ENCODE peak calls at places on chromosomes 7 and 10, in eight cellular contexts. One of them, this sample, is unnamed.

GRCh38 chr10:43233601-43234430 is 33.0 kb downstream of the RASGEF1A start:
- DNase-seq in SK-MEL-5: no peak
- DNase-seq in SW480: no peak
- DNase-seq in AG08396: no peak
- DNase-seq in substantia nigra: no peak
- DNase-seq in activated T-helper 1 cell treated with anti-CD3 and anti-CD28 coated beads, Interleukin-2, amount 50 U/mL, for 16 hours: no peak
- DNase-seq in thoracic aorta: no peak
- DNase-seq in NCI-H1092 treated with DMSO at 0.1 percent for 48 hours: no peak
- DNase-seq in this sample: peak

GRCh38 chr10:25933653-25934608 is at the start of gene MYO3A:
- DNase-seq in NCI-H1092 treated with DMSO at 0.1 percent for 48 hours: peak
- DNase-seq in activated T-helper 1 cell treated with anti-CD3 and anti-CD28 coated beads, Interleukin-2, amount 50 U/mL, for 16 hours: no peak
- DNase-seq in thoracic aorta: no peak
- DNase-seq in SK-MEL-5: no peak
- DNase-seq in AG08396: no peak
- DNase-seq in substantia nigra: no peak
- DNase-seq in SW480: no peak
- DNase-seq in this sample: no peak

GRCh38 chr7:116616555-116617059 is 55.4 kb upstream of the MET start:
- DNase-seq in NCI-H1092 treated with DMSO at 0.1 percent for 48 hours: no peak
- DNase-seq in SW480: peak
- DNase-seq in activated T-helper 1 cell treated with anti-CD3 and anti-CD28 coated beads, Interleukin-2, amount 50 U/mL, for 16 hours: no peak
- DNase-seq in thoracic aorta: no peak
- DNase-seq in SK-MEL-5: peak
- DNase-seq in AG08396: no peak
- DNase-seq in substantia nigra: no peak
- DNase-seq in this sample: no peak

GRCh38 chr10:102581401-102581800 is 62.9 kb upstream of the TRIM8 start:
- DNase-seq in SW480: no peak
- DNase-seq in AG08396: no peak
- DNase-seq in thoracic aorta: no peak
- DNase-seq in activated T-helper 1 cell treated with anti-CD3 and anti-CD28 coated beads, Interleukin-2, amount 50 U/mL, for 16 hours: no peak
- DNase-seq in NCI-H1092 treated with DMSO at 0.1 percent for 48 hours: no peak
- DNase-seq in SK-MEL-5: no peak
- DNase-seq in substantia nigra: no peak
- DNase-seq in this sample: no peak

GRCh38 chr7:32070406-32071360 is at the start of gene PDE1C:
- DNase-seq in SK-MEL-5: no peak
- DNase-seq in SW480: no peak
- DNase-seq in NCI-H1092 treated with DMSO at 0.1 percent for 48 hours: peak
- DNase-seq in thoracic aorta: no peak
- DNase-seq in activated T-helper 1 cell treated with anti-CD3 and anti-CD28 coated beads, Interleukin-2, amount 50 U/mL, for 16 hours: no peak
- DNase-seq in substantia nigra: peak
- DNase-seq in AG08396: peak
- DNase-seq in this sample: peak

GRCh38 chr10:71999360-72000072 is 35.3 kb downstream of the CHST3 start:
- DNase-seq in SK-MEL-5: no peak
- DNase-seq in substantia nigra: peak
- DNase-seq in activated T-helper 1 cell treated with anti-CD3 and anti-CD28 coated beads, Interleukin-2, amount 50 U/mL, for 16 hours: no peak
- DNase-seq in AG08396: peak
- DNase-seq in NCI-H1092 treated with DMSO at 0.1 percent for 48 hours: peak
- DNase-seq in thoracic aorta: no peak
- DNase-seq in SW480: no peak
- DNase-seq in this sample: peak

GRCh38 chr7:121547341-121548092 is 151.4 kb upstream of the FAM3C start:
- DNase-seq in SK-MEL-5: peak
- DNase-seq in AG08396: peak
- DNase-seq in NCI-H1092 treated with DMSO at 0.1 percent for 48 hours: peak
- DNase-seq in activated T-helper 1 cell treated with anti-CD3 and anti-CD28 coated beads, Interleukin-2, amount 50 U/mL, for 16 hours: no peak
- DNase-seq in thoracic aorta: no peak
- DNase-seq in substantia nigra: no peak
- DNase-seq in SW480: peak
- DNase-seq in this sample: peak

GRCh38 chr7:142854505-142855400 is at the start of gene EPHB6:
- DNase-seq in SK-MEL-5: peak
- DNase-seq in activated T-helper 1 cell treated with anti-CD3 and anti-CD28 coated beads, Interleukin-2, amount 50 U/mL, for 16 hours: peak
- DNase-seq in NCI-H1092 treated with DMSO at 0.1 percent for 48 hours: no peak
- DNase-seq in SW480: peak
- DNase-seq in substantia nigra: peak
- DNase-seq in thoracic aorta: no peak
- DNase-seq in AG08396: peak
- DNase-seq in this sample: peak

GRCh38 chr7:30914611-30915601 is 3.3 kb downstream of the AQP1 start:
- DNase-seq in activated T-helper 1 cell treated with anti-CD3 and anti-CD28 coated beads, Interleukin-2, amount 50 U/mL, for 16 hours: no peak
- DNase-seq in NCI-H1092 treated with DMSO at 0.1 percent for 48 hours: no peak
- DNase-seq in substantia nigra: no peak
- DNase-seq in SK-MEL-5: no peak
- DNase-seq in thoracic aorta: peak
- DNase-seq in SW480: peak
- DNase-seq in AG08396: peak
- DNase-seq in this sample: peak

GRCh38 chr10:52517017-52517416 is 202.9 kb downstream of the DKK1 start:
- DNase-seq in substantia nigra: no peak
- DNase-seq in AG08396: no peak
- DNase-seq in SK-MEL-5: no peak
- DNase-seq in thoracic aorta: no peak
- DNase-seq in activated T-helper 1 cell treated with anti-CD3 and anti-CD28 coated beads, Interleukin-2, amount 50 U/mL, for 16 hours: no peak
- DNase-seq in NCI-H1092 treated with DMSO at 0.1 percent for 48 hours: no peak
- DNase-seq in SW480: no peak
- DNase-seq in this sample: no peak

GRCh38 chr10:97321807-97322195 is 2.7 kb downstream of the FRAT1 start:
- DNase-seq in activated T-helper 1 cell treated with anti-CD3 and anti-CD28 coated beads, Interleukin-2, amount 50 U/mL, for 16 hours: no peak
- DNase-seq in substantia nigra: no peak
- DNase-seq in SK-MEL-5: no peak
- DNase-seq in AG08396: no peak
- DNase-seq in NCI-H1092 treated with DMSO at 0.1 percent for 48 hours: peak
- DNase-seq in thoracic aorta: no peak
- DNase-seq in SW480: no peak
- DNase-seq in this sample: no peak

GRCh38 chr7:106534271-106534846 is 126.6 kb downstream of the CCDC71L start:
- DNase-seq in substantia nigra: no peak
- DNase-seq in SK-MEL-5: no peak
- DNase-seq in activated T-helper 1 cell treated with anti-CD3 and anti-CD28 coated beads, Interleukin-2, amount 50 U/mL, for 16 hours: no peak
- DNase-seq in AG08396: no peak
- DNase-seq in SW480: no peak
- DNase-seq in NCI-H1092 treated with DMSO at 0.1 percent for 48 hours: no peak
- DNase-seq in thoracic aorta: no peak
- DNase-seq in this sample: no peak

GRCh38 chr7:46243406-46243805 is 322.3 kb upstream of the IGFBP3 start:
- DNase-seq in NCI-H1092 treated with DMSO at 0.1 percent for 48 hours: no peak
- DNase-seq in activated T-helper 1 cell treated with anti-CD3 and anti-CD28 coated beads, Interleukin-2, amount 50 U/mL, for 16 hours: no peak
- DNase-seq in SK-MEL-5: no peak
- DNase-seq in SW480: no peak
- DNase-seq in AG08396: no peak
- DNase-seq in thoracic aorta: no peak
- DNase-seq in substantia nigra: no peak
- DNase-seq in this sample: no peak

GRCh38 chr10:17144757-17145156 is 15.1 kb upstream of the CUBN start:
- DNase-seq in activated T-helper 1 cell treated with anti-CD3 and anti-CD28 coated beads, Interleukin-2, amount 50 U/mL, for 16 hours: peak
- DNase-seq in SW480: no peak
- DNase-seq in thoracic aorta: no peak
- DNase-seq in NCI-H1092 treated with DMSO at 0.1 percent for 48 hours: no peak
- DNase-seq in AG08396: no peak
- DNase-seq in SK-MEL-5: no peak
- DNase-seq in substantia nigra: no peak
- DNase-seq in this sample: no peak

GRCh38 chr7:23108995-23109394 is 3.4 kb downstream of the KLHL7 start:
- DNase-seq in AG08396: no peak
- DNase-seq in activated T-helper 1 cell treated with anti-CD3 and anti-CD28 coated beads, Interleukin-2, amount 50 U/mL, for 16 hours: no peak
- DNase-seq in SK-MEL-5: no peak
- DNase-seq in substantia nigra: no peak
- DNase-seq in NCI-H1092 treated with DMSO at 0.1 percent for 48 hours: no peak
- DNase-seq in thoracic aorta: no peak
- DNase-seq in SW480: no peak
- DNase-seq in this sample: no peak

GRCh38 chr7:151756076-151756731 is 120.7 kb downstream of the PRKAG2 start:
- DNase-seq in SW480: peak
- DNase-seq in thoracic aorta: no peak
- DNase-seq in activated T-helper 1 cell treated with anti-CD3 and anti-CD28 coated beads, Interleukin-2, amount 50 U/mL, for 16 hours: peak
- DNase-seq in substantia nigra: no peak
- DNase-seq in NCI-H1092 treated with DMSO at 0.1 percent for 48 hours: no peak
- DNase-seq in AG08396: peak
- DNase-seq in SK-MEL-5: no peak
- DNase-seq in this sample: peak

GRCh38 chr10:49287689-49288340 is 11.2 kb upstream of the C10orf71 start:
- DNase-seq in thoracic aorta: no peak
- DNase-seq in substantia nigra: no peak
- DNase-seq in AG08396: no peak
- DNase-seq in SW480: no peak
- DNase-seq in activated T-helper 1 cell treated with anti-CD3 and anti-CD28 coated beads, Interleukin-2, amount 50 U/mL, for 16 hours: no peak
- DNase-seq in NCI-H1092 treated with DMSO at 0.1 percent for 48 hours: no peak
- DNase-seq in SK-MEL-5: no peak
- DNase-seq in this sample: no peak

GRCh38 chr10:49005270-49005669 is 65.6 kb upstream of the LRRC18 start:
- DNase-seq in NCI-H1092 treated with DMSO at 0.1 percent for 48 hours: no peak
- DNase-seq in SK-MEL-5: no peak
- DNase-seq in substantia nigra: no peak
- DNase-seq in SW480: no peak
- DNase-seq in AG08396: no peak
- DNase-seq in thoracic aorta: no peak
- DNase-seq in activated T-helper 1 cell treated with anti-CD3 and anti-CD28 coated beads, Interleukin-2, amount 50 U/mL, for 16 hours: no peak
- DNase-seq in this sample: no peak

GRCh38 chr7:29146082-29146706 is at the start of gene CPVL:
- DNase-seq in activated T-helper 1 cell treated with anti-CD3 and anti-CD28 coated beads, Interleukin-2, amount 50 U/mL, for 16 hours: no peak
- DNase-seq in NCI-H1092 treated with DMSO at 0.1 percent for 48 hours: peak
- DNase-seq in SK-MEL-5: peak
- DNase-seq in thoracic aorta: no peak
- DNase-seq in AG08396: no peak
- DNase-seq in SW480: peak
- DNase-seq in substantia nigra: peak
- DNase-seq in this sample: no peak

GRCh38 chr7:101911800-101912705 is 94.6 kb downstream of the CUX1 start:
- DNase-seq in NCI-H1092 treated with DMSO at 0.1 percent for 48 hours: no peak
- DNase-seq in SK-MEL-5: no peak
- DNase-seq in substantia nigra: no peak
- DNase-seq in SW480: no peak
- DNase-seq in activated T-helper 1 cell treated with anti-CD3 and anti-CD28 coated beads, Interleukin-2, amount 50 U/mL, for 16 hours: no peak
- DNase-seq in thoracic aorta: no peak
- DNase-seq in AG08396: peak
- DNase-seq in this sample: no peak

GRCh38 chr10:114290038-114290437 is 51.0 kb downstream of the VWA2 start:
- DNase-seq in activated T-helper 1 cell treated with anti-CD3 and anti-CD28 coated beads, Interleukin-2, amount 50 U/mL, for 16 hours: no peak
- DNase-seq in SW480: no peak
- DNase-seq in AG08396: no peak
- DNase-seq in NCI-H1092 treated with DMSO at 0.1 percent for 48 hours: no peak
- DNase-seq in SK-MEL-5: no peak
- DNase-seq in thoracic aorta: no peak
- DNase-seq in substantia nigra: no peak
- DNase-seq in this sample: no peak

GRCh38 chr10:78597791-78598555 is 470.8 kb upstream of the ZMIZ1 start:
- DNase-seq in thoracic aorta: no peak
- DNase-seq in activated T-helper 1 cell treated with anti-CD3 and anti-CD28 coated beads, Interleukin-2, amount 50 U/mL, for 16 hours: no peak
- DNase-seq in NCI-H1092 treated with DMSO at 0.1 percent for 48 hours: peak
- DNase-seq in AG08396: no peak
- DNase-seq in substantia nigra: no peak
- DNase-seq in SK-MEL-5: no peak
- DNase-seq in SW480: no peak
- DNase-seq in this sample: no peak

GRCh38 chr10:45155784-45156183 is 155.1 kb downstream of the ZNF22 start:
- DNase-seq in SK-MEL-5: no peak
- DNase-seq in AG08396: no peak
- DNase-seq in NCI-H1092 treated with DMSO at 0.1 percent for 48 hours: no peak
- DNase-seq in thoracic aorta: no peak
- DNase-seq in activated T-helper 1 cell treated with anti-CD3 and anti-CD28 coated beads, Interleukin-2, amount 50 U/mL, for 16 hours: no peak
- DNase-seq in SW480: peak
- DNase-seq in substantia nigra: no peak
- DNase-seq in this sample: no peak

GRCh38 chr7:98137826-98138151 is 31.1 kb downstream of the LMTK2 start:
- DNase-seq in AG08396: no peak
- DNase-seq in SK-MEL-5: no peak
- DNase-seq in thoracic aorta: no peak
- DNase-seq in NCI-H1092 treated with DMSO at 0.1 percent for 48 hours: no peak
- DNase-seq in activated T-helper 1 cell treated with anti-CD3 and anti-CD28 coated beads, Interleukin-2, amount 50 U/mL, for 16 hours: no peak
- DNase-seq in SW480: no peak
- DNase-seq in substantia nigra: no peak
- DNase-seq in this sample: no peak

GRCh38 chr7:31513790-31514189 is at the start of gene ITPRID1:
- DNase-seq in thoracic aorta: no peak
- DNase-seq in activated T-helper 1 cell treated with anti-CD3 and anti-CD28 coated beads, Interleukin-2, amount 50 U/mL, for 16 hours: no peak
- DNase-seq in SK-MEL-5: no peak
- DNase-seq in AG08396: no peak
- DNase-seq in substantia nigra: no peak
- DNase-seq in SW480: no peak
- DNase-seq in NCI-H1092 treated with DMSO at 0.1 percent for 48 hours: no peak
- DNase-seq in this sample: no peak

This sample was measured in osteoblast.